ENCODE peak calls at places on chromosomes 13 and 19, in ten cellular contexts. B is ovary, V is stomach, Q is tibial nerve, I is H1, Y is GM12878, U is esophagus muscularis mucosa, C is K562, L is SK-N-SH, N is sigmoid colon. S is an unnamed sample.
A peak's percentile ranks its signal among the peaks of the same experiment; 100 is the strongest.

GRCh38 chr13:50912851-50913250 is 3.3 kb downstream of the RNASEH2B start:
- DNase-seq in I (no peak), C (no peak), Q (no peak), L (no peak), B (no peak), N (no peak), V (no peak), U (no peak), Y (no peak), S (no peak)

GRCh38 chr19:1992759-1993260 is 22.7 kb downstream of the BTBD2 start:
- DNase-seq in Y (no peak), V (no peak), Q (no peak), N (peak; percentile 64), C (peak; percentile 97), I (peak; percentile 81), L (peak; percentile 93), U (no peak), B (peak; percentile 31), S (peak; percentile 81)

GRCh38 chr13:98173431-98173921 is 3.6 kb downstream of the RNF113B start:
- DNase-seq in B (peak; percentile 41), N (peak; percentile 70), I (no peak), C (no peak), Q (no peak), L (no peak), Y (no peak), V (no peak), U (no peak), S (peak; percentile 68)

GRCh38 chr19:4521170-4521887 is 3.0 kb upstream of the PLIN4 start:
- DNase-seq in Y (no peak), Q (no peak), I (no peak), N (no peak), V (no peak), L (no peak), U (no peak), B (no peak), C (no peak), S (no peak)

GRCh38 chr19:57171551-57172081 is 4.3 kb upstream of the DUXA start:
- DNase-seq in Q (no peak), C (peak; percentile 6), B (peak; percentile 62), I (peak; percentile 42), U (no peak), V (no peak), L (peak; percentile 95), N (peak; percentile 76), Y (no peak), S (no peak)

GRCh38 chr13:50353651-50354415 is 338.6 kb downstream of the KCNRG start:
- DNase-seq in N (no peak), B (no peak), V (no peak), Q (no peak), I (no peak), L (no peak), Y (no peak), C (no peak), U (peak; percentile 85), S (no peak)

GRCh38 chr19:35928507-35928906 is 7.7 kb upstream of the LRFN3 start:
- DNase-seq in L (no peak), V (no peak), N (no peak), U (no peak), C (no peak), Q (no peak), I (no peak), Y (no peak), B (no peak), S (no peak)

GRCh38 chr13:23899555-23899954 is 2.3 kb upstream of the C1QTNF9B start:
- DNase-seq in Y (no peak), V (no peak), C (no peak), I (no peak), L (peak; percentile 36), Q (no peak), U (no peak), B (no peak), N (no peak), S (no peak)

GRCh38 chr13:32116210-32116609 is 84.6 kb downstream of the FRY start:
- DNase-seq in I (no peak), V (no peak), B (no peak), N (no peak), Y (no peak), Q (no peak), L (no peak), U (no peak), C (no peak), S (no peak)

GRCh38 chr13:75366380-75367280 is 115.3 kb downstream of the TBC1D4 start:
- DNase-seq in N (no peak), V (no peak), B (no peak), Y (no peak), L (no peak), C (no peak), I (no peak), U (no peak), Q (no peak), S (no peak)

GRCh38 chr19:16516923-16517610 is 20.9 kb downstream of the C19orf44 start:
- DNase-seq in N (no peak), U (no peak), V (no peak), Q (no peak), L (no peak), B (no peak), Y (no peak), I (no peak), C (no peak), S (no peak)

GRCh38 chr13:48979892-48980291 is 4.2 kb downstream of the FNDC3A start:
- DNase-seq in I (no peak), V (no peak), C (no peak), L (no peak), Q (no peak), U (no peak), Y (no peak), B (no peak), N (no peak), S (no peak)

GRCh38 chr13:43782686-43783085 is 4.1 kb downstream of the ENOX1 start:
- DNase-seq in I (no peak), U (no peak), N (no peak), V (no peak), L (no peak), B (no peak), Y (no peak), Q (no peak), C (no peak), S (no peak)
- H3K27me3 ChIP-seq in I (peaks cover 94% of the 10 kb centered on the region), U (no peaks in the 10 kb centered on the region), N (no peaks in the 10 kb centered on the region), V (peaks cover 14% of the 10 kb centered on the region), L (no peaks in the 10 kb centered on the region), B (no peaks in the 10 kb centered on the region), Y (peaks cover 4% of the 10 kb centered on the region), Q (peaks cover 7% of the 10 kb centered on the region), C (no peaks in the 10 kb centered on the region), S (peaks cover 7% of the 10 kb centered on the region)

DNA sequence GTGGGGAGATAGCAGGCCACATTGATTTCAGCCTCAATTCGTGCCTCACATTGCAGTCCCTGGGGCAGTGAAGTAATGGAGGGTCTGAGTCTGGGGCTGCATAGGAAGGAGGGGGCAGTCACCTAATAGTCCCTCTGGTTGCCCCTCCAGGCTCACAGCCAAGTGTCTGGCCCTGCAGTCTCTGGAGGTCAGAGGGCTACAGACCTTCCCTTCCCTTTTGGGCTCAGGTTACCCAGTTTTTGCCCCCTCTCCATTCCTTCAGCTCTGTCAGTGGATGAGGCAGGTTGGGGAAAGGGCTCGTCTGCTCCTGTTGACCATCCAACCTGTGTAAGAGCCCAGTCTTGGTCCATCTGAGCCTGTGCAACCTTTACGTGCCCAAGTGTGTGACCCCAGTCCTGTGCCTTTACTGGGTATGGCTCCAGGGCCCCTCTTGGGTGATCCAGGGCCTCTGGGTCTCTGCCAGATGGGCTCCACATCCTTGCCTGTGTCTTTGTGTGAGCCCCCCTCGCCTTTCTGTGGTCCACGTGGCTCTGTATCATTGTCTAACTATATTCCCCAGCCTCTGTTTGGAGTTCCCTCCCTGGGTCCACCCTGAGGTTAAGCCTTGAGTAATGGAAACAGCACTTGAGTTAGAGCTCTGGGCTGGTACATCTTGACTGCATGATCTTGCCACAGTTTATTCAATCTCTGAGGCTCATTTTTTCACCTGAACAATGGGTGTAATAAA is 13.1 kb downstream of the CIC start:
- DNase-seq in U (no peak), B (peak; percentile 66), L (no peak), V (no peak), Y (no peak), Q (no peak), N (peak; percentile 76), I (peak; percentile 68), C (no peak), S (no peak)
- H3K4me1 ChIP-seq in U (peaks cover 92% of the 10 kb centered on the region), B (peaks cover 35% of the 10 kb centered on the region), L (peaks cover 57% of the 10 kb centered on the region), V (peaks cover 88% of the 10 kb centered on the region), Y (peaks cover 50% of the 10 kb centered on the region), Q (peaks cover 3% of the 10 kb centered on the region), N (no peaks in the 10 kb centered on the region), I (peaks cover 30% of the 10 kb centered on the region), C (peaks cover 84% of the 10 kb centered on the region), S (peaks cover 89% of the 10 kb centered on the region)

DNA sequence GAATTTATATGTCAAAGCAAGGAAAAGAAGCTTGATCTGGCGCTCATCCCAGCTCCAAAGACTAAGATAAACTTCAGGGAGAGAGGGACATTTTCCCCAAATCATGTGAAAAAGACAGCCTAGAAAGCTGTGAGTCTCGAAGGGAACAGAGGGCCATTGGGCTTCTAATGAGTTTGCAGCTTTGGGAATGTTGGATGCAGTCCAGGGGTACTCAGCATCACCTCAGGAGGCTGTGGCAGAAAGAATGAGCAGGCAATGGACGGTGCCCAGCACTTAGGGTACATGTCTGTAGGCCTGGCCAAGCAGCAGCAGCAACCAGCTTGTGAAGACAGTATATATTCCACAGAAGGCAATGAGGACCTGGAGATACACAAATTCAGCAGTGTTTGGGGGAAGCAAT is 25.7 kb upstream of the WASF3 start:
- DNase-seq in L (no peak), B (no peak), I (no peak), Y (no peak), N (no peak), V (no peak), C (no peak), Q (no peak), U (no peak), S (no peak)
- TF ChIP-seq EP300 in L (no peak), B (no peak), I (no peak), Y (no peak), N (no peak), V (no peak), C (no peak), Q (no peak), U (no peak), S (no peak)

GRCh38 chr19:12365094-12365371 is 450 bp downstream of the ZNF442 start:
- DNase-seq in U (no peak), V (peak; percentile 30), Q (no peak), Y (no peak), B (no peak), C (no peak), I (no peak), L (peak; percentile 76), N (peak; percentile 67), S (no peak)
- H3K27me3 ChIP-seq in U (no peaks in the 10 kb centered on the region), V (no peaks in the 10 kb centered on the region), Q (no peaks in the 10 kb centered on the region), Y (no peaks in the 10 kb centered on the region), B (no peaks in the 10 kb centered on the region), C (no peaks in the 10 kb centered on the region), I (peaks cover 8% of the 10 kb centered on the region), L (no peaks in the 10 kb centered on the region), N (no peaks in the 10 kb centered on the region), S (no peaks in the 10 kb centered on the region)

DNA sequence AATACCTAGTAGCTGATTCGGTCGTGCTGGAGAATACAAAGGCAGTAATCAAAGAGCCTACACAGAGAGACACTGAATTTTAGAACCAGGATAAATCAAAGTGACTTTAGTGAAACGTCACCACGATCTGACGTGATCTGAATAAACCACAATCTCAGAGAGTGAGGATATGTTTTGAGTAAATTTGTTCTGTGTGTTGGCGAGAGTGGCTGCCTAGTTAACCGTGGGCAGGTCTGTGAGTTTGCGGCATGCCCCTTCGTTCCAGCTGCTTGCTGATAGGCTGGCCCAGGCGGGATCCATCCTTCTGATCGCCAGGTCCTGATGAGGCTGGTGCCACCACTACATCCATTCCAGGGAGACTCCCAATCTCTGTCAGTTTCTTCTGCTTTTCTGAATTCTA is 40.4 kb downstream of the LRCH1 start:
- DNase-seq in Y (no peak), I (no peak), B (no peak), L (no peak), C (no peak), U (no peak), N (no peak), Q (no peak), V (no peak), S (no peak)
- H3K4me1 ChIP-seq in Y (peaks cover 78% of the 10 kb centered on the region), I (no peaks in the 10 kb centered on the region), B (peaks cover 7% of the 10 kb centered on the region), L (peaks cover 16% of the 10 kb centered on the region), C (no peaks in the 10 kb centered on the region), U (peaks cover 72% of the 10 kb centered on the region), N (no peaks in the 10 kb centered on the region), Q (peaks cover 3% of the 10 kb centered on the region), V (peaks cover 52% of the 10 kb centered on the region), S (peaks cover 49% of the 10 kb centered on the region)

S was measured in suprapubic skin.